ENCODE peak calls at places on chromosomes 3 and 15, in eight cellular contexts. K, G, Y, V, Z, A, U and W are unnamed samples. For H3K4me1 and H3K9me3, the result is how much of the 10 kb centered on the place peaks cover.

GRCh38 chr3:148075829-148076716 is 621.6 kb upstream of the AGTR1 start:
- DNase-seq in K (peak), G (peak), Y (peak), V (no peak), Z (no peak), A (peak), U (no peak), W (no peak)

GRCh38 chr3:144380832-144381231 is 409.2 kb downstream of the DIPK2A start:
- DNase-seq in K (no peak), G (no peak), Y (no peak), V (no peak), Z (no peak), A (no peak), U (no peak), W (no peak)

GRCh38 chr3:194133661-194134230 is 2.2 kb upstream of the HES1 start:
- DNase-seq in K (peak), G (peak), Y (peak), V (no peak), Z (no peak), A (peak), U (no peak), W (no peak)

GRCh38 chr15:74863239-74864056 is 9.7 kb downstream of the SCAMP2 start:
- DNase-seq in K (no peak), G (no peak), Y (no peak), V (no peak), Z (no peak), A (peak), U (no peak), W (no peak)

GRCh38 chr15:63052961-63053698 is 10.6 kb downstream of the TPM1 start:
- DNase-seq in K (peak), G (no peak), Y (peak), V (no peak), Z (no peak), A (peak), U (no peak), W (no peak)

GRCh38 chr3:66494964-66495581 is 5.7 kb downstream of the LRIG1 start:
- DNase-seq in K (no peak), G (peak), Y (no peak), V (no peak), Z (no peak), A (no peak), U (no peak), W (no peak)

GRCh38 chr15:52682776-52683175 is 3.6 kb upstream of the ATOSA start:
- DNase-seq in K (no peak), G (no peak), Y (no peak), V (no peak), Z (no peak), A (no peak), U (no peak), W (no peak)

GRCh38 chr3:10322355-10322715 is 1.4 kb upstream of the SEC13 start:
- DNase-seq in K (no peak), G (no peak), Y (peak), V (no peak), Z (no peak), A (no peak), U (no peak), W (no peak)

GRCh38 chr3:121992601-121993560 is 29.2 kb downstream of the ILDR1 start:
- DNase-seq in K (peak), G (no peak), Y (no peak), V (peak), Z (peak), A (no peak), U (no peak), W (no peak)

GRCh38 chr3:9949626-9950025 is 2.6 kb downstream of the PRRT3 start:
- DNase-seq in K (no peak), G (no peak), Y (no peak), V (no peak), Z (no peak), A (no peak), U (no peak), W (no peak)

GRCh38 chr15:58165661-58166060 is 27.5 kb downstream of the AQP9 start:
- DNase-seq in K (no peak), G (no peak), Y (no peak), V (no peak), Z (no peak), A (peak), U (no peak), W (no peak)

GRCh38 chr3:30455840-30456239 is 150.6 kb upstream of the TGFBR2 start:
- DNase-seq in K (no peak), G (no peak), Y (no peak), V (no peak), Z (no peak), A (peak), U (no peak), W (no peak)

GRCh38 chr3:131349946-131350347 is 31.6 kb upstream of the NUDT16 start:
- DNase-seq in K (peak), G (no peak), Y (peak), V (no peak), Z (no peak), A (peak), U (no peak), W (no peak)

GRCh38 chr15:85024509-85025336 is 43.1 kb downstream of the PDE8A start:
- DNase-seq in K (peak), G (no peak), Y (peak), V (no peak), Z (no peak), A (no peak), U (no peak), W (no peak)

GRCh38 chr3:52787672-52788625 is 6.6 kb upstream of the ITIH3 start:
- DNase-seq in K (peak), G (no peak), Y (no peak), V (no peak), Z (peak), A (peak), U (no peak), W (no peak)
- H3K4me1 ChIP-seq in K (under half), G (under half), Y (under half), V (under half), Z (under half), A (under half), U (under half), W (under half)

GRCh38 chr3:6605245-6605644 is 255.7 kb upstream of the GRM7 start:
- DNase-seq in K (no peak), G (no peak), Y (no peak), V (no peak), Z (no peak), A (no peak), U (no peak), W (no peak)
- H3K9me3 ChIP-seq in K (under half), G (under half), Y (under half), V (under half), Z (under half), A (under half), U (under half), W (under half)

DNA sequence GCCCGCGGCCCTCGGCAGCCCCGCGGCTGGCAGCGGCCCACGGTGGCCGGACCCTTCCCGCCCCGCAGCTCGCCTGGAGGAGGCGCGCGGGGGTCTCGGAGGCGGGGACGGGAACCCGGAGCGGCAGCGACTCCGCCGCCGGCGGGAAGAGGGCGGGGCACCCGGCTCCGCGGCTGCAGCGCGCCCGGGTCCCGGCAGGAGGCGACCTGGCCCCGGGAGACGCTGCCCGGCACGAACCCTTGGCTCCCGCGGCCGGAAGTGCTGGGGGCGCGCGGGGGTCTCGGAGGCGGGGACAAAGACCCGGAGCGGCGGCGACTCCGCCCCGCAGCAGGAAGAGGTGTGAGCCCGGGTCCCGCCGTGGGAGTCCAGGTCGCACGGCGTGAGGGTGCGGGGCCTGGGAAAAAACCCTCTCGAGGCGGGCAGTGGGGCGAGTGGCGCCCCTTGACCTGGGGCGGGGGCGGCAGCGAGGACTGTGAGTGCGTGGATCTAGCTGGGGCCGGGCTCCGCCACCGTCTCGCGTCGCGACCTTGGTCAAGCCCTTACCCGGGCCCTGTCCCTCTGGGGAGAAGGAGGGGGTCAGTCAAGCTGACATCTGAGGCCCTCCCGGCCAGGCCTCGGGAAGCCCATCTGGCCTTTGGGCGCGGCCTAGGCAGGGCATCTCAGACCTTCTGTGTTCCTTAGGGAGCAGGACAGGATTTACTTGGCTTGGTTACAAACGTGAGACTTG is at the start of gene CIB2:
- DNase-seq in K (peak), G (peak), Y (peak), V (no peak), Z (peak), A (peak), U (peak), W (peak)
- H3K4me1 ChIP-seq in K (under half), G (under half), Y (under half), V (under half), Z (under half), A (under half), U (under half), W (under half)

GRCh38 chr15:98025237-98025636 is 64.7 kb downstream of the ARRDC4 start:
- DNase-seq in K (no peak), G (no peak), Y (no peak), V (peak), Z (no peak), A (no peak), U (no peak), W (no peak)
- H3K9me3 ChIP-seq in K (under half), G (under half), Y (under half), V (under half), Z (under half), A (under half), U (under half), W (under half)

GRCh38 chr15:89781891-89782618 is 5.9 kb downstream of the MESP2 start:
- DNase-seq in K (peak), G (no peak), Y (no peak), V (no peak), Z (peak), A (peak), U (no peak), W (no peak)
- H3K4me1 ChIP-seq in K (under half), G (under half), Y (under half), V (under half), Z (under half), A (under half), U (under half), W (under half)